ENCODE peak calls at places on chromosomes 6 and 20, in seven cellular contexts. V is COLO829, Y is NCI-H774, O is SW 1271, T is GM18507, F is body of pancreas, L is erythroblast. K is an unnamed sample.

GRCh38 chr6:158626360-158627167 is 18.0 kb downstream of the DYNLT1 start:
- DNase-seq in V (no peak), Y (no peak), O (no peak), T (no peak), F (no peak), L (no peak), K (no peak)

GRCh38 chr6:51108563-51109234 is 290.0 kb downstream of the TFAP2B start:
- DNase-seq in V (no peak), Y (no peak), O (no peak), T (no peak), F (no peak), L (no peak), K (no peak)

GRCh38 chr6:111692327-111693164 is 86.9 kb upstream of the TRAF3IP2 start:
- DNase-seq in V (no peak), Y (no peak), O (no peak), T (no peak), F (peak), L (no peak), K (no peak)

GRCh38 chr20:15827628-15828027 is 745.6 kb downstream of the KIF16B start:
- DNase-seq in V (no peak), Y (no peak), O (no peak), T (no peak), F (no peak), L (no peak), K (no peak)

GRCh38 chr20:5172167-5172586 is 45.4 kb downstream of the CDS2 start:
- DNase-seq in V (no peak), Y (no peak), O (no peak), T (no peak), F (no peak), L (no peak), K (no peak)

GRCh38 chr6:89475634-89476033 is 42.7 kb downstream of the ANKRD6 start:
- DNase-seq in V (no peak), Y (peak), O (peak), T (no peak), F (no peak), L (peak), K (no peak)

GRCh38 chr6:2101213-2101612 is 144.2 kb downstream of the GMDS start:
- DNase-seq in V (no peak), Y (no peak), O (no peak), T (no peak), F (no peak), L (peak), K (no peak)

GRCh38 chr6:122567034-122567433 is 43.2 kb upstream of the PKIB start:
- DNase-seq in V (no peak), Y (no peak), O (no peak), T (no peak), F (no peak), L (no peak), K (no peak)

GRCh38 chr6:136112262-136112661 is 137.8 kb downstream of the MTFR2 start:
- DNase-seq in V (no peak), Y (no peak), O (no peak), T (no peak), F (no peak), L (no peak), K (no peak)

GRCh38 chr6:26501482-26501986 is 1.4 kb downstream of the BTN1A1 start:
- DNase-seq in V (no peak), Y (no peak), O (no peak), T (no peak), F (no peak), L (peak), K (peak)

GRCh38 chr20:37242503-37242902 is 19.1 kb downstream of the GHRH start:
- DNase-seq in V (no peak), Y (no peak), O (no peak), T (no peak), F (no peak), L (no peak), K (no peak)

GRCh38 chr20:34907616-34908469 is 31.4 kb downstream of the ACSS2 start:
- DNase-seq in V (peak), Y (no peak), O (peak), T (no peak), F (peak), L (peak), K (peak)

GRCh38 chr6:21937466-21937865 is 343.9 kb downstream of the SOX4 start:
- DNase-seq in V (no peak), Y (no peak), O (no peak), T (no peak), F (no peak), L (no peak), K (no peak)

GRCh38 chr20:50224553-50225255 is 34.1 kb downstream of the CEBPB start:
- DNase-seq in V (peak), Y (no peak), O (no peak), T (no peak), F (peak), L (no peak), K (no peak)

GRCh38 chr20:58433759-58434158 is 44.7 kb downstream of the VAPB start:
- DNase-seq in V (peak), Y (no peak), O (peak), T (no peak), F (no peak), L (peak), K (no peak)

GRCh38 chr6:35583893-35584688 is 71.4 kb upstream of the TULP1 start:
- DNase-seq in V (peak), Y (peak), O (peak), T (peak), F (peak), L (peak), K (peak)

GRCh38 chr6:83411731-83412130 is 19.1 kb downstream of the ME1 start:
- DNase-seq in V (peak), Y (no peak), O (no peak), T (no peak), F (no peak), L (no peak), K (no peak)

GRCh38 chr20:2374346-2375125 is 6.2 kb upstream of the TGM6 start:
- DNase-seq in V (no peak), Y (no peak), O (no peak), T (no peak), F (no peak), L (no peak), K (no peak)

GRCh38 chr20:58995461-58996225 is 11.4 kb downstream of the CTSZ start:
- DNase-seq in V (no peak), Y (no peak), O (no peak), T (no peak), F (no peak), L (no peak), K (no peak)

GRCh38 chr20:30281584-30282197 is 975.8 kb upstream of the DEFB115 start:
- DNase-seq in V (no peak), Y (no peak), O (no peak), T (no peak), F (no peak), L (no peak), K (no peak)

GRCh38 chr6:21219856-21220255 is 373.7 kb upstream of the SOX4 start:
- DNase-seq in V (no peak), Y (no peak), O (no peak), T (no peak), F (no peak), L (no peak), K (no peak)

GRCh38 chr20:46641424-46641823 is 9.8 kb downstream of the SLC13A3 start:
- DNase-seq in V (no peak), Y (no peak), O (no peak), T (no peak), F (no peak), L (no peak), K (no peak)

GRCh38 chr6:89941847-89942497 is 47.7 kb downstream of the GJA10 start:
- DNase-seq in V (no peak), Y (no peak), O (no peak), T (no peak), F (no peak), L (no peak), K (no peak)

GRCh38 chr20:36825374-36826104 is 50.4 kb upstream of the TLDC2 start:
- DNase-seq in V (no peak), Y (peak), O (no peak), T (no peak), F (no peak), L (no peak), K (peak)

GRCh38 chr20:38108438-38109024 is 56.5 kb downstream of the TGM2 start:
- DNase-seq in V (no peak), Y (no peak), O (no peak), T (no peak), F (no peak), L (no peak), K (no peak)

GRCh38 chr6:105879902-105880547 is 206.1 kb upstream of the PRDM1 start:
- DNase-seq in V (no peak), Y (no peak), O (no peak), T (no peak), F (no peak), L (no peak), K (no peak)

GRCh38 chr6:135853986-135854385 is 2.5 kb downstream of the PDE7B start:
- DNase-seq in V (no peak), Y (no peak), O (no peak), T (no peak), F (no peak), L (no peak), K (no peak)